ENCODE peak calls at places on chromosomes 13 and 19, in six cellular contexts. V is hypothalamus, X is COLO829, R is NCI-H2171 treated with DMSO at 0.1 percent for 48 hours, E is NCI-H187 treated with DMSO at 0.1 percent for 48 hours, D is cardiac fibroblast. M is an unnamed sample.

GRCh38 chr13:37295046-37295445 is 189.6 kb upstream of the CSNK1A1L start:
- DNase-seq in V (no peak), X (no peak), R (no peak), E (no peak), D (peak; percentile 68), M (no peak)

GRCh38 chr19:45717983-45718650 is 12.6 kb downstream of the FBXO46 start:
- DNase-seq in V (no peak), X (no peak), R (no peak), E (no peak), D (no peak), M (no peak)

GRCh38 chr19:2269244-2270156 is 12.5 kb downstream of the PEAK3 start:
- DNase-seq in V (peak; percentile 98), X (peak; percentile 100), R (peak; percentile 94), E (peak; percentile 88), D (peak; percentile 98), M (peak; percentile 74)

GRCh38 chr19:54186934-54187381 is 2.4 kb downstream of the MBOAT7 start:
- DNase-seq in V (no peak), X (no peak), R (no peak), E (no peak), D (no peak), M (no peak)

GRCh38 chr19:17553256-17553655 is 2.2 kb upstream of the COLGALT1 start:
- DNase-seq in V (no peak), X (peak; percentile 50), R (peak; percentile 93), E (no peak), D (peak; percentile 98), M (no peak)

GRCh38 chr19:45771331-45771933 is 2.4 kb upstream of the SIX5 start:
- DNase-seq in V (no peak), X (no peak), R (no peak), E (no peak), D (no peak), M (no peak)

GRCh38 chr19:6794817-6795431 is 22.4 kb downstream of the VAV1 start:
- DNase-seq in V (no peak), X (no peak), R (no peak), E (no peak), D (no peak), M (no peak)

GRCh38 chr19:46585539-46585938 is 15.6 kb upstream of the CALM3 start:
- DNase-seq in V (no peak), X (no peak), R (no peak), E (no peak), D (no peak), M (no peak)

GRCh38 chr13:65054277-65054676 is 2175.9 kb downstream of the PCDH9 start:
- DNase-seq in V (no peak), X (no peak), R (no peak), E (no peak), D (no peak), M (no peak)

GRCh38 chr19:38742906-38743305 is 1.4 kb downstream of the CAPN12 start:
- DNase-seq in V (no peak), X (no peak), R (no peak), E (no peak), D (no peak), M (no peak)

GRCh38 chr13:39226359-39226758 is 188.1 kb downstream of the NHLRC3 start:
- DNase-seq in V (no peak), X (no peak), R (no peak), E (no peak), D (no peak), M (no peak)

GRCh38 chr19:50695251-50696064 is 24.1 kb downstream of the SHANK1 start:
- DNase-seq in V (peak; percentile 50), X (no peak), R (peak; percentile 83), E (no peak), D (peak; percentile 10), M (no peak)

GRCh38 chr19:45630463-45630862 is 8.7 kb downstream of the EML2 start:
- DNase-seq in V (no peak), X (peak; percentile 94), R (no peak), E (no peak), D (peak; percentile 86), M (no peak)

GRCh38 chr19:737591-738093 is 13.3 kb upstream of the MISP start:
- DNase-seq in V (no peak), X (peak; percentile 38), R (peak; percentile 28), E (no peak), D (peak; percentile 63), M (no peak)

GRCh38 chr13:110236431-110236830 is 70.5 kb downstream of the COL4A1 start:
- DNase-seq in V (no peak), X (no peak), R (no peak), E (no peak), D (no peak), M (no peak)

GRCh38 chr13:80361883-80362327 is 21.0 kb upstream of the SPRY2 start:
- DNase-seq in V (no peak), X (peak; percentile 56), R (no peak), E (no peak), D (no peak), M (no peak)

GRCh38 chr19:1967087-1967608 is 26.2 kb downstream of the CSNK1G2 start:
- DNase-seq in V (no peak), X (no peak), R (no peak), E (no peak), D (no peak), M (no peak)

GRCh38 chr19:18097217-18097992 is at the start of gene MAST3:
- DNase-seq in V (peak; percentile 77), X (peak; percentile 92), R (peak; percentile 77), E (no peak), D (peak; percentile 89), M (peak; percentile 8)

GRCh38 chr19:48338802-48339660 is 13.7 kb downstream of the EMP3 start:
- DNase-seq in V (no peak), X (no peak), R (no peak), E (no peak), D (no peak), M (no peak)

GRCh38 chr19:36215276-36216171 is 618 bp downstream of the ZNF146 start:
- DNase-seq in V (no peak), X (no peak), R (peak; percentile 38), E (no peak), D (peak; percentile 60), M (no peak)

GRCh38 chr19:31572671-31573298 is 223.5 kb upstream of the TSHZ3 start:
- DNase-seq in V (no peak), X (no peak), R (no peak), E (no peak), D (no peak), M (no peak)

GRCh38 chr19:41927810-41928192 is 448 bp downstream of the ERFL start:
- DNase-seq in V (no peak), X (no peak), R (no peak), E (no peak), D (no peak), M (no peak)

GRCh38 chr13:105144936-105145335 is 1390.5 kb downstream of the EFNB2 start:
- DNase-seq in V (no peak), X (no peak), R (no peak), E (no peak), D (no peak), M (no peak)

GRCh38 chr19:4501005-4501591 is 17.2 kb downstream of the PLIN4 start:
- DNase-seq in V (no peak), X (no peak), R (no peak), E (no peak), D (no peak), M (no peak)

GRCh38 chr19:29404951-29405727 is 120.7 kb upstream of the VSTM2B start:
- DNase-seq in V (no peak), X (no peak), R (peak; percentile 94), E (peak; percentile 95), D (no peak), M (no peak)

GRCh38 chr13:34561033-34561432 is 381.0 kb upstream of the NBEA start:
- DNase-seq in V (no peak), X (no peak), R (no peak), E (no peak), D (no peak), M (no peak)

GRCh38 chr19:19213822-19214558 is 2.2 kb downstream of the NCAN start:
- DNase-seq in V (no peak), X (no peak), R (no peak), E (no peak), D (no peak), M (no peak)

GRCh38 chr13:34772881-34773280 is 169.2 kb upstream of the NBEA start:
- DNase-seq in V (no peak), X (no peak), R (no peak), E (no peak), D (no peak), M (no peak)

GRCh38 chr13:33132644-33133440 is 116.6 kb downstream of the KL start:
- DNase-seq in V (no peak), X (no peak), R (no peak), E (no peak), D (peak; percentile 64), M (no peak)

GRCh38 chr19:47097396-47098217 is 16.0 kb downstream of the ZC3H4 start:
- DNase-seq in V (peak; percentile 78), X (no peak), R (no peak), E (no peak), D (no peak), M (no peak)

GRCh38 chr19:43664008-43664407 is 6.0 kb downstream of the PLAUR start:
- DNase-seq in V (no peak), X (no peak), R (no peak), E (no peak), D (no peak), M (no peak)

GRCh38 chr13:30895773-30896172 is 10.3 kb upstream of the MEDAG start:
- DNase-seq in V (no peak), X (no peak), R (no peak), E (no peak), D (peak; percentile 96), M (no peak)

GRCh38 chr13:20192470-20193141 is at the start of gene GJB2:
- DNase-seq in V (no peak), X (no peak), R (no peak), E (no peak), D (no peak), M (no peak)

GRCh38 chr19:57280913-57281425 is 684 bp downstream of the ZNF460 start:
- DNase-seq in V (no peak), X (no peak), R (peak; percentile 36), E (no peak), D (peak; percentile 22), M (no peak)

GRCh38 chr13:30998548-30999140 is 66.2 kb downstream of the TEX26 start:
- DNase-seq in V (peak; percentile 41), X (no peak), R (peak; percentile 54), E (no peak), D (peak; percentile 38), M (no peak)

M was measured in NCI-H2081 treated with DMSO at 0.1 percent for 48 hours.